ENCODE peak calls at places on chromosomes 11 and 22, in seven cellular contexts. K is NCI-H2081; B is GM23248; S is mucosa of descending colon; H is activated naive CD4-positive, alpha-beta T cell; L is esophagus muscularis mucosa; U is stimulated activated CD4-positive, alpha-beta T cell treated with anti-CD3 and anti-CD28 coated beads, Interleukin-2, amount 100 ng/mL, for 24 hours. X is an unnamed sample.

GRCh38 chr11:15208570-15209222 is 94.0 kb downstream of the INSC start:
- DNase-seq in K (peak; percentile 66), U (peak; percentile 78), S (peak; percentile 80), H (peak; percentile 40), L (no peak), B (peak; percentile 80), X (peak; percentile 65)

GRCh38 chr11:114316980-114317675 is 20.9 kb downstream of the NNMT start:
- DNase-seq in H (no peak), B (peak; percentile 47), L (no peak), S (no peak), K (no peak), U (no peak), X (no peak)

GRCh38 chr11:118017631-118018315 is 31.6 kb downstream of the IL10RA start:
- DNase-seq in U (no peak), K (no peak), S (no peak), B (no peak), L (peak; percentile 82), H (no peak), X (no peak)

GRCh38 chr22:47310601-47311000 is 548.2 kb downstream of the TBC1D22A start:
- DNase-seq in B (peak; percentile 8), K (no peak), H (no peak), S (no peak), L (no peak), U (no peak), X (no peak)

GRCh38 chr11:57180141-57180561 is 1.6 kb upstream of the LRRC55 start:
- DNase-seq in L (no peak), B (no peak), U (no peak), S (no peak), K (no peak), H (no peak), X (no peak)

GRCh38 chr11:134978388-134979088 is 566.5 kb upstream of the B3GAT1 start:
- DNase-seq in H (no peak), L (peak; percentile 53), U (no peak), B (no peak), S (no peak), K (no peak), X (no peak)

GRCh38 chr11:4072668-4073285 is 21.8 kb upstream of the RRM1 start:
- DNase-seq in L (no peak), H (no peak), U (peak; percentile 21), B (peak; percentile 83), S (no peak), K (peak; percentile 72), X (peak; percentile 71)

GRCh38 chr11:88179141-88179540 is 3.9 kb upstream of the RAB38 start:
- DNase-seq in L (no peak), B (peak; percentile 20), H (no peak), U (peak; percentile 22), K (no peak), S (no peak), X (no peak)

GRCh38 chr11:35943294-35943693 is 568 bp upstream of the LDLRAD3 start:
- DNase-seq in H (no peak), U (no peak), B (no peak), S (no peak), K (no peak), L (no peak), X (no peak)

GRCh38 chr11:111977141-111978027 is 40.2 kb downstream of the DIXDC1 start:
- DNase-seq in S (peak; percentile 77), B (peak; percentile 78), U (peak; percentile 41), K (no peak), L (no peak), H (no peak), X (peak; percentile 35)

GRCh38 chr11:80157447-80157846 is 716.6 kb upstream of the TENM4 start:
- DNase-seq in U (no peak), K (no peak), B (no peak), S (no peak), H (no peak), L (no peak), X (no peak)

GRCh38 chr11:67289226-67289650 is at the start of gene ANKRD13D:
- DNase-seq in U (no peak), K (peak; percentile 74), B (no peak), L (no peak), S (no peak), H (no peak), X (peak; percentile 86)

GRCh38 chr11:12182650-12183511 is 72.5 kb downstream of the MICAL2 start:
- DNase-seq in K (no peak), H (no peak), S (no peak), L (no peak), B (peak; percentile 98), U (no peak), X (no peak)

GRCh38 chr11:88169481-88169880 is 5.8 kb downstream of the RAB38 start:
- DNase-seq in B (peak; percentile 42), H (no peak), S (no peak), U (no peak), L (no peak), K (no peak), X (no peak)

GRCh38 chr11:94183886-94184264 is 55.2 kb downstream of the PANX1 start:
- DNase-seq in H (no peak), S (peak; percentile 82), L (peak; percentile 77), U (peak; percentile 37), K (no peak), B (peak; percentile 43), X (peak; percentile 18)

GRCh38 chr22:30439836-30440235 is 14.3 kb downstream of the MTFP1 start:
- DNase-seq in S (no peak), U (no peak), H (no peak), K (no peak), B (no peak), L (no peak), X (no peak)

GRCh38 chr22:26610983-26611382 is 6.8 kb downstream of the CRYBB1 start:
- DNase-seq in S (no peak), B (peak; percentile 47), L (no peak), K (no peak), U (no peak), H (no peak), X (no peak)

GRCh38 chr11:78295991-78296930 is 107.5 kb downstream of the USP35 start:
- DNase-seq in U (no peak), B (no peak), K (no peak), H (no peak), L (no peak), S (no peak), X (no peak)

GRCh38 chr22:39469681-39470461 is 13.1 kb downstream of the MGAT3 start:
- DNase-seq in B (no peak), H (no peak), L (no peak), K (no peak), U (no peak), S (no peak), X (peak; percentile 44)

GRCh38 chr22:29369460-29369859 is 18.9 kb downstream of the AP1B1 start:
- DNase-seq in H (no peak), L (no peak), U (no peak), K (no peak), B (peak; percentile 95), S (no peak), X (no peak)

GRCh38 chr22:32158712-32159533 is at the start of gene C22orf42:
- DNase-seq in U (no peak), H (no peak), L (peak; percentile 77), B (no peak), K (no peak), S (no peak), X (no peak)

GRCh38 chr11:78547931-78548705 is 26.5 kb downstream of the NARS2 start:
- DNase-seq in B (no peak), H (no peak), K (no peak), S (no peak), L (no peak), U (no peak), X (no peak)

GRCh38 chr11:76835928-76836612 is 24.6 kb upstream of the ACER3 start:
- DNase-seq in S (peak; percentile 73), K (peak; percentile 61), H (no peak), L (no peak), B (peak; percentile 85), U (no peak), X (peak; percentile 70)

GRCh38 chr11:29119116-29119515 is 897.7 kb downstream of the KCNA4 start:
- DNase-seq in L (no peak), K (no peak), U (no peak), H (no peak), S (no peak), B (peak; percentile 51), X (no peak)

GRCh38 chr11:2287102-2287501 is 14.6 kb downstream of the C11orf21 start:
- DNase-seq in B (no peak), S (peak; percentile 31), H (no peak), K (no peak), U (no peak), L (no peak), X (no peak)

X was measured in NCI-H345.